ENCODE peak calls at places on chromosomes 11 and 22, in five cellular contexts. E is stimulated activated CD4-positive, alpha-beta T cell treated with anti-CD3 and anti-CD28 coated beads, Interleukin-15, amount 100 ng/mL, for 1 hour; V is HCT116; A is NCI-H524; Z is amniotic stem cell. F is an unnamed sample.

GRCh38 chr11:108207683-108208060 is 14.8 kb downstream of the NPAT start:
- DNase-seq in E (no peak), V (no peak), A (no peak), Z (no peak), F (no peak)

GRCh38 chr11:71086687-71087258 is 165.6 kb downstream of the SHANK2 start:
- DNase-seq in E (no peak), V (no peak), A (peak), Z (no peak), F (peak)

GRCh38 chr11:109320595-109320994 is 101.4 kb upstream of the C11orf87 start:
- DNase-seq in E (no peak), V (peak), A (no peak), Z (no peak), F (no peak)

GRCh38 chr11:15035283-15035682 is 38.1 kb upstream of the CALCB start:
- DNase-seq in E (no peak), V (no peak), A (peak), Z (no peak), F (no peak)

GRCh38 chr11:116481126-116481644 is 291.6 kb downstream of the BUD13 start:
- DNase-seq in E (no peak), V (no peak), A (peak), Z (no peak), F (no peak)

GRCh38 chr11:96122601-96123044 is 198.7 kb upstream of the MTMR2 start:
- DNase-seq in E (no peak), V (no peak), A (no peak), Z (no peak), F (no peak)

GRCh38 chr11:74824285-74824982 is 75.8 kb downstream of the RNF169 start:
- DNase-seq in E (no peak), V (no peak), A (no peak), Z (no peak), F (no peak)

GRCh38 chr11:44957051-44957515 is 6.4 kb upstream of the TP53I11 start:
- DNase-seq in E (no peak), V (no peak), A (peak), Z (no peak), F (no peak)

GRCh38 chr11:89381094-89381493 is 110.1 kb downstream of the NOX4 start:
- DNase-seq in E (no peak), V (no peak), A (no peak), Z (peak), F (peak)

GRCh38 chr11:132496341-132496740 is 1036.0 kb downstream of the OPCML start:
- DNase-seq in E (no peak), V (no peak), A (peak), Z (no peak), F (no peak)

GRCh38 chr11:8342821-8343681 is 79.4 kb upstream of the LMO1 start:
- DNase-seq in E (no peak), V (no peak), A (no peak), Z (no peak), F (no peak)

GRCh38 chr22:37234736-37235711 is 9.0 kb downstream of the RAC2 start:
- DNase-seq in E (no peak), V (no peak), A (no peak), Z (no peak), F (no peak)

GRCh38 chr11:86596861-86597632 is 75.4 kb downstream of the ME3 start:
- DNase-seq in E (no peak), V (no peak), A (peak), Z (no peak), F (peak)

GRCh38 chr11:15166204-15166603 is 51.5 kb downstream of the INSC start:
- DNase-seq in E (no peak), V (no peak), A (no peak), Z (no peak), F (no peak)

GRCh38 chr11:122933434-122933833 is 48.2 kb downstream of the BSX start:
- DNase-seq in E (no peak), V (no peak), A (peak), Z (no peak), F (no peak)

GRCh38 chr11:70532066-70532440 is 133.7 kb downstream of the CTTN start:
- DNase-seq in E (no peak), V (no peak), A (no peak), Z (no peak), F (no peak)

GRCh38 chr11:56160217-56160616 is at the start of gene OR8K5:
- DNase-seq in E (no peak), V (no peak), A (no peak), Z (no peak), F (no peak)

GRCh38 chr11:35905901-35906661 is 37.8 kb upstream of the LDLRAD3 start:
- DNase-seq in E (no peak), V (no peak), A (no peak), Z (no peak), F (no peak)

GRCh38 chr11:2509481-2510001 is 64.7 kb downstream of the KCNQ1 start:
- DNase-seq in E (no peak), V (no peak), A (no peak), Z (no peak), F (no peak)

GRCh38 chr11:30314625-30315024 is 8.3 kb upstream of the ARL14EP start:
- DNase-seq in E (no peak), V (no peak), A (no peak), Z (no peak), F (peak)

GRCh38 chr11:92070026-92070889 is 154.4 kb upstream of the FAT3 start:
- DNase-seq in E (no peak), V (no peak), A (no peak), Z (no peak), F (no peak)

GRCh38 chr11:9399466-9399865 is 15.0 kb downstream of the IPO7 start:
- DNase-seq in E (no peak), V (no peak), A (no peak), Z (no peak), F (no peak)

GRCh38 chr11:114010931-114011330 is 36.0 kb downstream of the HTR3A start:
- DNase-seq in E (no peak), V (no peak), A (no peak), Z (no peak), F (no peak)

GRCh38 chr22:29310863-29311339 is 4.5 kb downstream of the GAS2L1 start:
- DNase-seq in E (no peak), V (peak), A (peak), Z (peak), F (peak)

GRCh38 chr11:116239247-116239646 is 533.5 kb downstream of the BUD13 start:
- DNase-seq in E (no peak), V (no peak), A (no peak), Z (no peak), F (no peak)

F was measured in SW 1271.